ENCODE peak calls at places on chromosomes 5 and 9, in eight cellular contexts. F is cardiac septum; X is retina; G is activated CD4-positive, alpha-beta memory T cell treated with anti-CD3 and anti-CD28 coated beads for 36 hours; M is AG04449; Y is stimulated activated CD4-positive, alpha-beta T cell treated with anti-CD3 and anti-CD28 coated beads, Interleukin-4, amount 100 ng/mL, for 1 hour; H is HTR-8/SVneo; R is AG09319. D is an unnamed sample.

GRCh38 chr5:142839711-142840441 is 69.7 kb downstream of the ARHGAP26 start:
- DNase-seq in G (no peak), Y (no peak), M (no peak), R (peak; percentile 78), F (no peak), H (no peak), X (no peak), D (peak; percentile 85)

GRCh38 chr9:14993061-14993800 is 83.0 kb upstream of the FREM1 start:
- DNase-seq in M (peak; percentile 14), G (peak; percentile 75), F (peak; percentile 92), R (peak; percentile 53), H (peak; percentile 53), Y (peak; percentile 59), X (peak; percentile 94), D (peak; percentile 69)

GRCh38 chr5:64330728-64331231 is 165.1 kb downstream of the RNF180 start:
- DNase-seq in H (no peak), R (no peak), X (no peak), M (no peak), F (peak; percentile 77), G (no peak), Y (no peak), D (no peak)

GRCh38 chr9:84697494-84698114 is 28.1 kb downstream of the NTRK2 start:
- DNase-seq in R (peak; percentile 5), M (no peak), H (peak; percentile 10), G (peak; percentile 72), F (peak; percentile 78), X (peak; percentile 73), Y (peak; percentile 39), D (peak; percentile 18)

GRCh38 chr9:120389867-120390266 is 190.1 kb downstream of the CDK5RAP2 start:
- DNase-seq in H (no peak), F (peak; percentile 55), Y (no peak), X (no peak), R (no peak), M (no peak), G (no peak), D (no peak)

GRCh38 chr9:98396236-98396635 is 140.8 kb upstream of the TBC1D2 start:
- DNase-seq in H (no peak), F (peak; percentile 64), M (no peak), G (no peak), X (no peak), Y (no peak), R (no peak), D (no peak)

GRCh38 chr5:52728686-52729085 is 59.0 kb upstream of the ITGA1 start:
- DNase-seq in G (no peak), X (no peak), Y (no peak), R (no peak), F (no peak), H (no peak), M (no peak), D (no peak)

GRCh38 chr9:15697459-15697858 is 144.6 kb downstream of the CCDC171 start:
- DNase-seq in M (peak; percentile 67), H (peak; percentile 9), F (no peak), X (no peak), G (no peak), Y (no peak), R (peak; percentile 72), D (peak; percentile 70)

GRCh38 chr9:33813712-33814641 is 3.0 kb upstream of the UBE2R2 start:
- DNase-seq in R (no peak), G (no peak), F (no peak), Y (no peak), X (peak; percentile 53), M (no peak), H (peak; percentile 15), D (peak; percentile 31)

GRCh38 chr9:12859704-12860251 is 85.0 kb downstream of the LURAP1L start:
- DNase-seq in F (no peak), M (no peak), R (peak; percentile 61), H (no peak), X (no peak), G (no peak), Y (no peak), D (peak; percentile 74)

GRCh38 chr5:143172736-143173135 is 230.8 kb downstream of the NR3C1 start:
- DNase-seq in M (no peak), F (no peak), H (no peak), Y (no peak), X (no peak), G (no peak), R (no peak), D (no peak)

GRCh38 chr5:71887680-71888079 is 168.6 kb downstream of the CARTPT start:
- DNase-seq in G (no peak), X (no peak), R (peak; percentile 51), F (no peak), H (peak; percentile 76), Y (no peak), M (peak; percentile 82), D (peak; percentile 76)

GRCh38 chr9:16869140-16869903 is 1.1 kb downstream of the BNC2 start:
- DNase-seq in M (no peak), F (no peak), G (no peak), H (no peak), X (peak; percentile 67), Y (no peak), R (no peak), D (no peak)

GRCh38 chr9:137520614-137521404 is 29.4 kb downstream of the PNPLA7 start:
- DNase-seq in F (no peak), Y (no peak), G (no peak), R (no peak), X (no peak), M (no peak), H (no peak), D (no peak)

GRCh38 chr9:21812945-21813568 is 10.6 kb downstream of the MTAP start:
- DNase-seq in Y (peak; percentile 67), H (peak; percentile 42), G (peak; percentile 79), M (no peak), R (no peak), F (peak; percentile 83), X (peak; percentile 65), D (peak; percentile 51)

GRCh38 chr5:180135128-180135955 is 63.8 kb upstream of the RNF130 start:
- DNase-seq in X (no peak), R (no peak), G (peak; percentile 72), M (peak; percentile 5), H (peak; percentile 71), Y (no peak), F (peak; percentile 29), D (no peak)

GRCh38 chr9:74500584-74500924 is 3.4 kb downstream of the RORB start:
- DNase-seq in G (no peak), Y (no peak), H (no peak), F (no peak), M (no peak), X (peak; percentile 80), R (no peak), D (no peak)

GRCh38 chr9:109463924-109464625 is 34.0 kb downstream of the PTPN3 start:
- DNase-seq in R (no peak), Y (no peak), F (no peak), G (peak; percentile 40), M (no peak), X (no peak), H (no peak), D (no peak)

GRCh38 chr5:139271201-139272027 is 22.1 kb upstream of the MATR3 start:
- DNase-seq in H (no peak), M (peak; percentile 50), X (no peak), R (peak; percentile 70), G (no peak), Y (no peak), F (no peak), D (peak; percentile 53)

GRCh38 chr9:20208951-20209350 is 413.3 kb downstream of the MLLT3 start:
- DNase-seq in R (no peak), M (no peak), X (no peak), Y (no peak), G (no peak), H (no peak), F (no peak), D (no peak)

GRCh38 chr5:95063492-95063891 is 221.4 kb downstream of the MCTP1 start:
- DNase-seq in G (no peak), F (no peak), X (no peak), H (no peak), Y (no peak), M (no peak), R (no peak), D (no peak)

GRCh38 chr5:103090791-103091190 is 29.1 kb downstream of the GIN1 start:
- DNase-seq in M (no peak), R (no peak), Y (no peak), G (no peak), F (no peak), H (no peak), X (no peak), D (no peak)

GRCh38 chr9:91060520-91061343 is 259.1 kb downstream of the SYK start:
- DNase-seq in X (no peak), R (peak; percentile 98), H (peak; percentile 62), F (no peak), M (peak; percentile 92), G (no peak), Y (no peak), D (peak; percentile 94)

GRCh38 chr9:7097785-7098420 is 340.1 kb downstream of the KDM4C start:
- DNase-seq in F (no peak), H (no peak), R (peak; percentile 14), X (no peak), Y (no peak), M (no peak), G (no peak), D (peak; percentile 23)

GRCh38 chr5:15834596-15835245 is 334.7 kb downstream of the FBXL7 start:
- DNase-seq in H (peak; percentile 29), M (peak; percentile 70), F (no peak), X (no peak), R (peak; percentile 62), Y (no peak), G (no peak), D (peak; percentile 41)

GRCh38 chr5:173969167-173970049 is 19.6 kb upstream of the C5orf47 start:
- DNase-seq in R (no peak), H (no peak), G (no peak), Y (no peak), X (no peak), M (no peak), F (no peak), D (peak; percentile 3)

GRCh38 chr5:123075521-123076163 is 13.4 kb upstream of the PRDM6 start:
- DNase-seq in X (no peak), G (no peak), R (no peak), H (no peak), Y (no peak), M (no peak), F (no peak), D (no peak)

GRCh38 chr9:135211524-135211890 is 124.0 kb downstream of the OLFM1 start:
- DNase-seq in G (no peak), H (no peak), Y (no peak), R (no peak), M (no peak), F (peak; percentile 62), X (no peak), D (no peak)

GRCh38 chr5:61587120-61587519 is 255.1 kb downstream of the ZSWIM6 start:
- DNase-seq in M (no peak), R (no peak), X (no peak), G (no peak), H (no peak), F (no peak), Y (no peak), D (no peak)

GRCh38 chr9:116806075-116806474 is 119.0 kb downstream of the TRIM32 start:
- DNase-seq in X (no peak), G (no peak), Y (no peak), H (no peak), M (no peak), F (no peak), R (no peak), D (no peak)

GRCh38 chr5:172502969-172503368 is 48.6 kb upstream of the SH3PXD2B start:
- DNase-seq in M (no peak), R (no peak), F (peak; percentile 70), X (no peak), G (no peak), Y (no peak), H (peak; percentile 41), D (no peak)

GRCh38 chr9:126829035-126829434 is 24.2 kb downstream of the ZBTB43 start:
- DNase-seq in M (no peak), Y (no peak), G (no peak), F (no peak), H (no peak), R (no peak), X (no peak), D (no peak)

GRCh38 chr5:14900661-14901461 is 29.3 kb upstream of the ANKH start:
- DNase-seq in H (no peak), X (no peak), F (peak; percentile 79), R (peak; percentile 39), G (no peak), Y (no peak), M (peak; percentile 79), D (no peak)

GRCh38 chr5:107500840-107501239 is 169.9 kb downstream of the EFNA5 start:
- DNase-seq in H (no peak), X (no peak), M (no peak), G (no peak), R (no peak), Y (no peak), F (no peak), D (no peak)